ENCODE peak calls at places on chromosomes 2 and 18, in six cellular contexts. One of them, this sample, is unnamed. For H3K9me3, the result is how much of the 10 kb centered on the place peaks cover.

GRCh38 chr2:1509271-1509995 is 96.2 kb downstream of the TPO start:
- DNase-seq in mammary epithelial cell: no peak
- DNase-seq in A549: no peak
- DNase-seq in neuronal stem cell: no peak
- DNase-seq in CD4-positive, alpha-beta memory T cell: peak
- DNase-seq in tibial artery: peak
- DNase-seq in this sample: no peak

GRCh38 chr2:124959582-124959981 is 934.5 kb downstream of the CNTNAP5 start:
- DNase-seq in mammary epithelial cell: no peak
- DNase-seq in A549: no peak
- DNase-seq in neuronal stem cell: no peak
- DNase-seq in CD4-positive, alpha-beta memory T cell: no peak
- DNase-seq in tibial artery: no peak
- DNase-seq in this sample: no peak

GRCh38 chr2:119214453-119214852 is 9.2 kb upstream of the STEAP3 start:
- DNase-seq in mammary epithelial cell: no peak
- DNase-seq in A549: no peak
- DNase-seq in neuronal stem cell: no peak
- DNase-seq in CD4-positive, alpha-beta memory T cell: no peak
- DNase-seq in tibial artery: no peak
- DNase-seq in this sample: no peak

GRCh38 chr2:74414913-74415761 is 6.3 kb downstream of the C2orf81 start:
- DNase-seq in mammary epithelial cell: no peak
- DNase-seq in A549: no peak
- DNase-seq in neuronal stem cell: no peak
- DNase-seq in CD4-positive, alpha-beta memory T cell: peak
- DNase-seq in tibial artery: peak
- DNase-seq in this sample: no peak

GRCh38 chr2:85853499-85854165 is 35.2 kb downstream of the ST3GAL5 start:
- DNase-seq in mammary epithelial cell: no peak
- DNase-seq in A549: no peak
- DNase-seq in neuronal stem cell: no peak
- DNase-seq in CD4-positive, alpha-beta memory T cell: peak
- DNase-seq in tibial artery: no peak
- DNase-seq in this sample: no peak

GRCh38 chr2:60836491-60836890 is 44.9 kb upstream of the REL start:
- DNase-seq in mammary epithelial cell: no peak
- DNase-seq in A549: no peak
- DNase-seq in neuronal stem cell: no peak
- DNase-seq in CD4-positive, alpha-beta memory T cell: no peak
- DNase-seq in tibial artery: no peak
- DNase-seq in this sample: no peak

GRCh38 chr18:37176307-37176934 is 347.5 kb downstream of the KIAA1328 start:
- DNase-seq in mammary epithelial cell: peak
- DNase-seq in A549: no peak
- DNase-seq in neuronal stem cell: no peak
- DNase-seq in CD4-positive, alpha-beta memory T cell: no peak
- DNase-seq in tibial artery: no peak
- DNase-seq in this sample: no peak

GRCh38 chr18:22552899-22553460 is 135.3 kb upstream of the CTAGE1 start:
- DNase-seq in mammary epithelial cell: no peak
- DNase-seq in A549: no peak
- DNase-seq in neuronal stem cell: no peak
- DNase-seq in CD4-positive, alpha-beta memory T cell: no peak
- DNase-seq in tibial artery: no peak
- DNase-seq in this sample: no peak

GRCh38 chr2:101803945-101804696 is 106.6 kb downstream of the MAP4K4 start:
- DNase-seq in mammary epithelial cell: no peak
- DNase-seq in A549: no peak
- DNase-seq in neuronal stem cell: peak
- DNase-seq in CD4-positive, alpha-beta memory T cell: no peak
- DNase-seq in tibial artery: no peak
- DNase-seq in this sample: no peak

GRCh38 chr2:43179947-43180346 is 46.5 kb downstream of the ZFP36L2 start:
- DNase-seq in mammary epithelial cell: no peak
- DNase-seq in A549: no peak
- DNase-seq in neuronal stem cell: no peak
- DNase-seq in CD4-positive, alpha-beta memory T cell: no peak
- DNase-seq in tibial artery: no peak
- DNase-seq in this sample: no peak

GRCh38 chr2:160647967-160648685 is 154.5 kb upstream of the RBMS1 start:
- DNase-seq in mammary epithelial cell: peak
- DNase-seq in A549: no peak
- DNase-seq in neuronal stem cell: no peak
- DNase-seq in CD4-positive, alpha-beta memory T cell: no peak
- DNase-seq in tibial artery: no peak
- DNase-seq in this sample: no peak

DNA sequence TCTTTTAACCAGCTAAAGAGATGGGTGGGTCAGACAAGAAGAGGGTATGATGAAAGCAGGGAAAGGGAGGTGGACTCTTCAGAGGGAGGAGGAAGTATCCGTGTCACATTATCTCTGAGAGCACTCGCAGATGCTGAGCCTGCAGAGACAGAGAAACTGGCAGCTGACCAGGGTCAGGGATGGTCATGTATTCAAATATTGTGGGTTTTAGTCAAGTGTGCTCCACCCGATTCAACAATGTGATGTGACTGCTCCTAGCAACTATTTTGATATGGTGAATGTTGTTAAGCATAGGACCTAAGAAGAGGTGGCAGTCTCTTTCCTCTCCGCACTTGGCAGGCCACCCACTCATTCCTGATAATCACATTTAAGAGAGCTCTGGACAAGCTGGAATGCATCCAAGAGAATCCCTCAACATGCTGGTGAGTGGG is 1.3 kb upstream of the CLIP4 start:
- DNase-seq in mammary epithelial cell: peak
- DNase-seq in A549: peak
- DNase-seq in neuronal stem cell: no peak
- DNase-seq in CD4-positive, alpha-beta memory T cell: no peak
- DNase-seq in tibial artery: peak
- DNase-seq in this sample: no peak
- H3K4me3 ChIP-seq in mammary epithelial cell: peak
- H3K4me3 ChIP-seq in A549: peak
- H3K4me3 ChIP-seq in neuronal stem cell: no peak
- H3K4me3 ChIP-seq in CD4-positive, alpha-beta memory T cell: no peak
- H3K4me3 ChIP-seq in tibial artery: no peak
- H3K4me3 ChIP-seq in this sample: no peak

GRCh38 chr2:241812730-241813079 is 3.7 kb downstream of the NEU4 start:
- DNase-seq in mammary epithelial cell: no peak
- DNase-seq in A549: no peak
- DNase-seq in neuronal stem cell: no peak
- DNase-seq in CD4-positive, alpha-beta memory T cell: no peak
- DNase-seq in tibial artery: peak
- DNase-seq in this sample: no peak
- H3K27ac ChIP-seq in mammary epithelial cell: no peak
- H3K27ac ChIP-seq in A549: no peak
- H3K27ac ChIP-seq in neuronal stem cell: no peak
- H3K27ac ChIP-seq in CD4-positive, alpha-beta memory T cell: no peak
- H3K27ac ChIP-seq in tibial artery: no peak
- H3K27ac ChIP-seq in this sample: no peak

DNA sequence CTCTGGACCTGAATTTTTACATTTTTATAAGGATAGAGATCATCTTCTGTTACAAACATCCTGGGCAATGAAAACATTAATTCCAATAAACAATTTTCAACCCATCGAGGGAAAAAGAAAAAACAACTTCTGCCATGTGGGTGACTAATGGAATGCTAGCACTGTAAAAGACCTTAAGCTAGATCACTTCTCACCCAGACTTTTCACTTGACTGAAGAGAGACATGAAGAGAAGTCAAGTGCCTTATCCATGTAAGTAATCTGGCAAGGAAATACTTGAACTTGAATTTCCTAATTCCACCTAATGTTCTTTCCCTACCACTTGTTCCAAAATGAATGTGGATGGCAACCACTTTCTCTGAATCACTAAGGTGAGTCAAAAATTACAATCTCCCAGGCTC is 98.3 kb upstream of the ACVR1C start:
- DNase-seq in mammary epithelial cell: peak
- DNase-seq in A549: no peak
- DNase-seq in neuronal stem cell: no peak
- DNase-seq in CD4-positive, alpha-beta memory T cell: no peak
- DNase-seq in tibial artery: no peak
- DNase-seq in this sample: no peak
- H3K9me3 ChIP-seq in mammary epithelial cell: under half
- H3K9me3 ChIP-seq in A549: under half
- H3K9me3 ChIP-seq in neuronal stem cell: under half
- H3K9me3 ChIP-seq in CD4-positive, alpha-beta memory T cell: under half
- H3K9me3 ChIP-seq in tibial artery: under half
- H3K9me3 ChIP-seq in this sample: under half

GRCh38 chr2:9897796-9898195 is 53.7 kb upstream of the GRHL1 start:
- DNase-seq in mammary epithelial cell: no peak
- DNase-seq in A549: no peak
- DNase-seq in neuronal stem cell: peak
- DNase-seq in CD4-positive, alpha-beta memory T cell: no peak
- DNase-seq in tibial artery: no peak
- DNase-seq in this sample: no peak
- H3K4me3 ChIP-seq in mammary epithelial cell: no peak
- H3K4me3 ChIP-seq in A549: no peak
- H3K4me3 ChIP-seq in neuronal stem cell: no peak
- H3K4me3 ChIP-seq in CD4-positive, alpha-beta memory T cell: no peak
- H3K4me3 ChIP-seq in tibial artery: no peak
- H3K4me3 ChIP-seq in this sample: no peak